ENCODE peak calls at places on chromosome 16, in four cellular contexts. C is cardiac fibroblast, L is SJSA1, V is activated T-cell treated with anti-CD3 and anti-CD28 coated beads for 48 hours. G is an unnamed sample.

GRCh38 chr16:2056077-2056476 is 8.3 kb downstream of the TSC2 start:
- DNase-seq in L (no peak), C (peak; percentile 18), V (no peak), G (no peak)

GRCh38 chr16:85137323-85138072 is 25.2 kb upstream of the CIBAR2 start:
- DNase-seq in C (peak; percentile 98), V (no peak), L (peak; percentile 58), G (no peak)

GRCh38 chr16:75296606-75297005 is 45.2 kb upstream of the BCAR1 start:
- DNase-seq in L (no peak), V (no peak), C (peak; percentile 70), G (no peak)

GRCh38 chr16:31128711-31129567 is 6.6 kb downstream of the PRSS8 start:
- DNase-seq in L (no peak), V (no peak), C (no peak), G (no peak)

GRCh38 chr16:2820836-2821482 is 3.9 kb downstream of the PRSS21 start:
- DNase-seq in V (no peak), L (no peak), C (no peak), G (no peak)

GRCh38 chr16:81885976-81886586 is 107.0 kb downstream of the PLCG2 start:
- DNase-seq in V (peak; percentile 10), C (peak; percentile 34), L (peak; percentile 14), G (no peak)

GRCh38 chr16:64711596-64711995 is 410.3 kb downstream of the CDH11 start:
- DNase-seq in C (no peak), V (no peak), L (no peak), G (no peak)

GRCh38 chr16:53864819-53865491 is 161.0 kb downstream of the FTO start:
- DNase-seq in L (peak; percentile 56), V (no peak), C (no peak), G (no peak)

GRCh38 chr16:30395992-30396560 is 856 bp downstream of the ZNF48 start:
- DNase-seq in C (peak; percentile 22), V (no peak), L (no peak), G (no peak)

GRCh38 chr16:51327001-51327400 is 175.9 kb upstream of the SALL1 start:
- DNase-seq in L (no peak), C (peak; percentile 56), V (no peak), G (no peak)

GRCh38 chr16:84471316-84471715 is 33.1 kb downstream of the MEAK7 start:
- DNase-seq in V (no peak), C (no peak), L (no peak), G (no peak)

G was measured in HS-27A.